ENCODE peak calls at places on chromosomes 12 and 14, in four cellular contexts. S is activated effector memory CD4-positive, alpha-beta T cell treated with Interleukin-2 at 50 U/mL for 16 hours; P is stomach; U is left colon. F is an unnamed sample.

GRCh38 chr12:131229426-131230339 is 276.0 kb downstream of the ADGRD1 start:
- DNase-seq in P (no peak), U (no peak), S (no peak), F (no peak)

GRCh38 chr12:79659961-79660431 is 30.8 kb downstream of the PAWR start:
- DNase-seq in S (no peak), P (no peak), U (no peak), F (no peak)

GRCh38 chr12:1527789-1528188 is 66.6 kb downstream of the FBXL14 start:
- DNase-seq in P (no peak), S (no peak), U (no peak), F (no peak)

GRCh38 chr12:114655934-114656697 is 27.9 kb downstream of the TBX3 start:
- DNase-seq in S (no peak), U (no peak), P (no peak), F (no peak)

GRCh38 chr14:67524152-67524963 is 8.7 kb upstream of the PLEKHH1 start:
- DNase-seq in P (no peak), U (no peak), S (no peak), F (no peak)

GRCh38 chr12:26878661-26879119 is 45.7 kb upstream of the ITPR2 start:
- DNase-seq in U (peak), P (peak), S (no peak), F (no peak)

GRCh38 chr12:44628180-44628579 is 247.9 kb downstream of the NELL2 start:
- DNase-seq in S (no peak), U (no peak), P (no peak), F (no peak)

GRCh38 chr12:116528067-116528466 is 31.1 kb upstream of the MAP1LC3B2 start:
- DNase-seq in P (no peak), S (no peak), U (no peak), F (no peak)

GRCh38 chr12:3242199-3242863 is 165.2 kb downstream of the TSPAN9 start:
- DNase-seq in S (no peak), U (no peak), P (no peak), F (no peak)

GRCh38 chr12:127435439-127435838 is 831.5 kb upstream of the TMEM132C start:
- DNase-seq in U (no peak), S (no peak), P (no peak), F (no peak)

F was measured in activated naive CD8-positive, alpha-beta T cell treated with anti-CD3 and anti-CD28 coated beads for 36 hours.